ENCODE peak calls at places on chromosomes 7 and 10, in eight cellular contexts. W, A, Q, D, X, O, M and V are unnamed samples. For H3K4me1, the result is how much of the 10 kb centered on the place peaks cover.

GRCh38 chr10:6607187-6607586 is 27.1 kb upstream of the PRKCQ start:
- DNase-seq in A (no peak), D (no peak), M (no peak), X (no peak), Q (no peak), W (peak), O (no peak), V (no peak)

GRCh38 chr10:59675812-59676211 is 33.8 kb downstream of the SLC16A9 start:
- DNase-seq in X (no peak), M (no peak), A (peak), O (no peak), W (no peak), D (no peak), Q (no peak), V (peak)

GRCh38 chr10:24722131-24722675 is 1.5 kb downstream of the ARHGAP21 start:
- DNase-seq in A (peak), M (no peak), D (no peak), Q (no peak), X (no peak), O (no peak), W (no peak), V (no peak)

GRCh38 chr7:27080844-27081423 is 14.9 kb downstream of the HOXA1 start:
- DNase-seq in O (no peak), W (no peak), A (no peak), X (no peak), Q (peak), D (no peak), M (no peak), V (no peak)

GRCh38 chr10:121613456-121613855 is 15.2 kb upstream of the FGFR2 start:
- DNase-seq in X (no peak), M (no peak), Q (no peak), D (peak), O (no peak), W (no peak), A (no peak), V (no peak)

GRCh38 chr7:10346032-10346431 is 627.6 kb upstream of the PHF14 start:
- DNase-seq in M (no peak), Q (no peak), O (no peak), A (no peak), X (no peak), D (no peak), W (no peak), V (no peak)

GRCh38 chr10:86019141-86019540 is 347.5 kb downstream of the GRID1 start:
- DNase-seq in O (no peak), Q (no peak), A (no peak), M (no peak), X (no peak), W (no peak), D (no peak), V (no peak)

GRCh38 chr10:70925377-70926214 is 37.2 kb upstream of the PCBD1 start:
- DNase-seq in M (peak), X (no peak), D (peak), W (peak), A (no peak), O (peak), Q (peak), V (peak)

GRCh38 chr10:34859170-34859569 is 44.1 kb upstream of the PARD3 start:
- DNase-seq in D (no peak), Q (no peak), A (no peak), M (no peak), O (no peak), X (no peak), W (no peak), V (no peak)

GRCh38 chr7:87345962-87346371 is 503 bp downstream of the CROT start:
- DNase-seq in W (no peak), A (no peak), M (no peak), O (no peak), X (no peak), D (no peak), Q (no peak), V (no peak)

GRCh38 chr7:80488406-80488805 is 23.5 kb downstream of the GNAT3 start:
- DNase-seq in O (no peak), A (no peak), X (no peak), D (no peak), W (no peak), M (no peak), Q (no peak), V (no peak)

GRCh38 chr7:44798649-44799275 is 2.3 kb downstream of the PPIA start:
- DNase-seq in X (no peak), A (no peak), Q (no peak), O (no peak), D (no peak), W (no peak), M (no peak), V (no peak)

GRCh38 chr10:33735463-33735862 is 401.0 kb upstream of the NRP1 start:
- DNase-seq in D (no peak), X (no peak), Q (peak), A (peak), M (no peak), O (no peak), W (no peak), V (no peak)

GRCh38 chr10:17428616-17429097 is 25.7 kb downstream of the ST8SIA6 start:
- DNase-seq in W (peak), A (no peak), O (no peak), D (peak), M (no peak), X (no peak), Q (no peak), V (no peak)

GRCh38 chr10:91103384-91104184 is 116.9 kb upstream of the PCGF5 start:
- DNase-seq in M (no peak), D (no peak), O (no peak), W (no peak), A (no peak), Q (no peak), X (no peak), V (no peak)

GRCh38 chr7:111012799-111013675 is 77.9 kb upstream of the LRRN3 start:
- DNase-seq in O (no peak), W (no peak), M (no peak), Q (no peak), A (no peak), D (no peak), X (no peak), V (no peak)

GRCh38 chr10:121244791-121245190 is 353.5 kb downstream of the FGFR2 start:
- DNase-seq in Q (no peak), M (no peak), W (no peak), X (no peak), O (no peak), D (no peak), A (no peak), V (no peak)

GRCh38 chr10:67697646-67698245 is 1.8 kb upstream of the CTNNA3 start:
- DNase-seq in X (no peak), M (no peak), O (no peak), Q (peak), W (no peak), D (no peak), A (peak), V (no peak)

GRCh38 chr10:99341860-99342517 is 12.8 kb downstream of the CNNM1 start:
- DNase-seq in W (no peak), O (no peak), D (no peak), M (no peak), X (no peak), Q (no peak), A (no peak), V (no peak)

GRCh38 chr7:106721816-106722785 is 61.1 kb upstream of the CCDC71L start:
- DNase-seq in D (no peak), X (no peak), A (no peak), O (no peak), W (no peak), M (no peak), Q (no peak), V (no peak)

GRCh38 chr7:91310829-91311460 is 46.7 kb downstream of the FZD1 start:
- DNase-seq in X (no peak), D (no peak), O (peak), W (no peak), A (no peak), M (peak), Q (no peak), V (no peak)

GRCh38 chr7:69811682-69812344 is 213.5 kb downstream of the AUTS2 start:
- DNase-seq in W (no peak), D (no peak), M (no peak), A (no peak), O (no peak), Q (no peak), X (no peak), V (no peak)

GRCh38 chr10:72066318-72067284 is 21.8 kb downstream of the SPOCK2 start:
- DNase-seq in W (no peak), X (no peak), A (no peak), O (peak), M (no peak), D (peak), Q (no peak), V (no peak)

GRCh38 chr10:72067463-72068125 is 20.8 kb downstream of the SPOCK2 start:
- DNase-seq in W (no peak), M (no peak), Q (no peak), D (peak), A (no peak), O (no peak), X (no peak), V (no peak)

GRCh38 chr10:72069751-72070501 is 18.4 kb downstream of the SPOCK2 start:
- DNase-seq in M (no peak), O (no peak), X (no peak), A (no peak), W (no peak), Q (no peak), D (peak), V (no peak)

GRCh38 chr10:72068901-72069446 is 19.4 kb downstream of the SPOCK2 start:
- DNase-seq in D (peak), Q (peak), X (no peak), W (no peak), O (no peak), A (no peak), M (no peak), V (no peak)

DNA sequence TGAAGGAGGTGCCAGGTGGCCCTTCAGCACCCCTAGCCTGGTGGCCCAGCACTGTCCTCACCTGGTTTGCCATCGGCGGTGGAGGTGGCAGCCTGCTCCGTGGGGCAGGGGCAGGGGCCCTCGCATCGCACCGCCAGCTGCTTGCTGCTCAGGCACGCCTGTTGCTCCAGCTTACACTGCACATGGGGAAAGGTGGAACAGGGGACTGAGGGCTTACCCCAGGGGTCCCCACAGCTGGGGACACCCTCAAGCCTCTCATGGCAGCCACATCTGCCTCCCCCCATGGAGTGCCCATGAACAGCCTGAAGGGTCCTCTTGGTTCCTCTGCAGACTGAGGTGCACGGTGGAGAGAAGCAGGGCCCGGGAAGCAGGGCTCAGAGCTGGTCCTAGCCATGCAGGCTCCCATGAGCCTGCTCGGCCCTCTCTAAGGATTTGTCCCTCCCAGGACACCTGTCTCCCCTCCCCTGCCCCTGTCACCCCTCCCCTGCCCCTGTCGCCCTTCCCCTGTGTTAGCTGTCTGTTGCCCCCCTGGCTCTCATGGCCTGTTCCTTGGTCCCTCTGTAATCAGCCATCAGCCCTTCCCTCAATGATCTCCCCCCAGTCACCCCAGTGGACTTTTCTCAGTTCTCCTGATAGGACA is 20.1 kb downstream of the SPOCK2 start:
- DNase-seq in A (no peak), X (no peak), M (no peak), W (no peak), Q (no peak), D (no peak), O (no peak), V (no peak)
- H3K4me1 ChIP-seq in A (under half), X (under half), M (under half), W (under half), Q (under half), D (half or more), O (half or more), V (under half)

DNA sequence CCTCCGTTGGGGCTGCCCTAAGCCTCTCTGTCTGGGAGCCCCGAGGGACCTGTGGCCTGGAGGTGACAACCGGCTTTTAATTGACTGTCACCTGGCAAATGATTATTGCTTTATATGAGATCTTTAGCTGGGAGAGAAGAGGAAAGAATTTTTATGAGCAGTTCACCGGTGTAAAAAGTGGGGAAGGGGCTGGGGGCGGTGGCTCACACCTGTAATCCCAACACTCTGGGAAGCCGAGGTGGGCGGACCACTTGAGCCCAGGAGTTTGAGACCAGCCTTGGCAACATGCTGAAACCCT is 2.6 kb upstream of the COX19 start:
- DNase-seq in X (no peak), A (no peak), O (no peak), M (no peak), W (no peak), D (no peak), Q (no peak), V (no peak)
- H3K4me1 ChIP-seq in X (under half), A (under half), O (under half), M (under half), W (under half), D (under half), Q (under half), V (half or more)

DNA sequence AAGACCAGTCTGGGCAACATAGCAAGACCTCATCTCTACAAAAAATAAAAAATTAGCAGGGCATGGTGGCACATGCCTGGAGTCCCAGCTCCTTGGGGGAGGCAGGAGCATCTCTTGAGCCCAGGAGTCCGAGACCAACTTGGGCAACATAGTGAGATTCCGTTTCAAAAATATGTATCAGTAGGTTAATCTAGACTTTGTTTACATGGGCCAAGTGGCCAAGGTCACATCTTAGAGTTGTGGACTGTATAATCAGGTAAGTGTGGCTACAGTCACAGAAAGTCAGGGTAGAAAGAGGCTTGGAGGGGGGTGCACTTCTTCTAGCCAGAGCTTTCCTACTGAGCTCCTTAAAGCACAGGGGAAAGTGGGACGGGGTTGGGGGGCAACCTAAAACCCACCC is 174.4 kb downstream of the CUX1 start:
- DNase-seq in Q (no peak), D (no peak), O (no peak), M (no peak), A (no peak), X (no peak), W (no peak), V (no peak)
- H3K4me1 ChIP-seq in Q (under half), D (half or more), O (under half), M (under half), A (under half), X (under half), W (under half), V (under half)

GRCh38 chr10:113058175-113058961 is 108.3 kb downstream of the TCF7L2 start:
- DNase-seq in A (peak), O (no peak), W (no peak), M (no peak), D (no peak), Q (no peak), X (no peak), V (no peak)
- H3K4me1 ChIP-seq in A (half or more), O (half or more), W (under half), M (under half), D (half or more), Q (under half), X (half or more), V (under half)

GRCh38 chr7:22586806-22587180 is 86.8 kb upstream of the STEAP1B start:
- DNase-seq in O (no peak), D (no peak), Q (no peak), M (no peak), X (no peak), A (peak), W (no peak), V (no peak)
- H3K4me1 ChIP-seq in O (half or more), D (half or more), Q (under half), M (under half), X (half or more), A (under half), W (under half), V (under half)

GRCh38 chr10:128026620-128027281 is 99.5 kb downstream of the MKI67 start:
- DNase-seq in X (no peak), M (no peak), Q (no peak), D (no peak), W (no peak), A (no peak), O (no peak), V (no peak)

GRCh38 chr10:128027306-128027705 is 98.9 kb downstream of the MKI67 start:
- DNase-seq in Q (no peak), A (no peak), O (no peak), M (no peak), W (no peak), X (no peak), D (no peak), V (no peak)

GRCh38 chr10:128029280-128029618 is 97.0 kb downstream of the MKI67 start:
- DNase-seq in O (no peak), D (no peak), Q (no peak), A (no peak), M (no peak), W (no peak), X (no peak), V (no peak)

GRCh38 chr10:128028508-128029279 is 97.5 kb downstream of the MKI67 start:
- DNase-seq in D (no peak), A (no peak), X (no peak), O (no peak), M (no peak), W (no peak), Q (no peak), V (no peak)

DNA sequence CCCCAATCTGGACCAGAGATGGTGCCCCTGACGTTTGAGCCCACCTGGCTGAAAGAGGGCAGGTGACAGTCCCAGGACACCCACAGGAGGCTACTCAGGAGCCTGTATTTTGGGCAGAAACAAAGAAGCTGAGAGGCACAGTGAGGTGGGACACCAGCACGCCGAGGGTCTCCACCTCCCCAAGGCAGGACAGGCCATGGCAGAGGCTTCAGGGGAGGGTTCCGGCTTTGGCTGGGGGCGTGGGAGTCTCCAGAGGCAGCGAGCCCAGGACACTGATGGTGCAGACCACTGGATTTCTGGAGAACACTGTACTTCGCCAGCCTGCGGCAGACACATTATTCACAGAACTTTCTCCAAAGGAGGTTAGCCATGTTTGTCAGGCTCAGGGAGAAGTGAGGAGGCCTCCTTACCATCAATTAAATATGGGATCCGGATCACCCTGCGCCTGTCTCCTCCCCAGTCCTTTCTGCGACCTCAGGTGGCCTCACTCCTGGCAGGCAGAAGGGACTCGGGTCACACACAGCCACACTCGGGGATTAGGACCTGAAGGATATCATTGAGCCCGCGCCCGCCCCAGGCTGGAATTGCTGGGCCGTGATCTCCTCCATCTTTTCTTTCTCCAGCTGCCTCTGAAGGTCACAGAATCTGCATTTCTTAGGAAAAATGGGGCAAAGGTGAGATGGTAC is 98.3 kb downstream of the MKI67 start:
- DNase-seq in M (no peak), A (no peak), D (no peak), O (no peak), W (no peak), Q (no peak), X (no peak), V (peak)
- H3K4me1 ChIP-seq in M (under half), A (under half), D (under half), O (under half), W (under half), Q (under half), X (under half), V (under half)

GRCh38 chr10:114685456-114685855 is 27.4 kb upstream of the ABLIM1 start:
- DNase-seq in D (no peak), X (no peak), O (peak), M (no peak), W (no peak), A (no peak), Q (no peak), V (no peak)
- H3K4me1 ChIP-seq in D (under half), X (half or more), O (half or more), M (under half), W (under half), A (half or more), Q (under half), V (half or more)